ENCODE peak calls at places on chromosomes 16 and 17, in seven cellular contexts. One of them, this sample, is unnamed.

GRCh38 chr16:72996291-72997062 is 51.5 kb downstream of the ZFHX3 start:
- DNase-seq in esophagus squamous epithelium: no peak
- DNase-seq in AG04450: no peak
- DNase-seq in epithelial cell of esophagus: peak
- DNase-seq in upper lobe of left lung: no peak
- DNase-seq in breast epithelium: no peak
- DNase-seq in H1: no peak
- DNase-seq in this sample: no peak

GRCh38 chr17:1000597-1001490 is 3.9 kb downstream of the TIMM22 start:
- DNase-seq in esophagus squamous epithelium: no peak
- DNase-seq in AG04450: no peak
- DNase-seq in epithelial cell of esophagus: peak
- DNase-seq in upper lobe of left lung: no peak
- DNase-seq in breast epithelium: peak
- DNase-seq in H1: no peak
- DNase-seq in this sample: peak

GRCh38 chr17:59513934-59514841 is 51.2 kb upstream of the DHX40 start:
- DNase-seq in esophagus squamous epithelium: no peak
- DNase-seq in AG04450: peak
- DNase-seq in epithelial cell of esophagus: peak
- DNase-seq in upper lobe of left lung: no peak
- DNase-seq in breast epithelium: peak
- DNase-seq in H1: no peak
- DNase-seq in this sample: peak

GRCh38 chr17:74852237-74853047 is 7.2 kb downstream of the GRIN2C start:
- DNase-seq in esophagus squamous epithelium: no peak
- DNase-seq in AG04450: no peak
- DNase-seq in epithelial cell of esophagus: peak
- DNase-seq in upper lobe of left lung: peak
- DNase-seq in breast epithelium: no peak
- DNase-seq in H1: peak
- DNase-seq in this sample: no peak

GRCh38 chr17:34382586-34383224 is 19.7 kb upstream of the CCL1 start:
- DNase-seq in esophagus squamous epithelium: no peak
- DNase-seq in AG04450: no peak
- DNase-seq in epithelial cell of esophagus: no peak
- DNase-seq in upper lobe of left lung: peak
- DNase-seq in breast epithelium: no peak
- DNase-seq in H1: no peak
- DNase-seq in this sample: no peak

GRCh38 chr17:79581306-79581932 is 29.4 kb downstream of the RBFOX3 start:
- DNase-seq in esophagus squamous epithelium: no peak
- DNase-seq in AG04450: no peak
- DNase-seq in epithelial cell of esophagus: no peak
- DNase-seq in upper lobe of left lung: no peak
- DNase-seq in breast epithelium: no peak
- DNase-seq in H1: no peak
- DNase-seq in this sample: no peak

GRCh38 chr17:26782153-26782552 is 511.8 kb upstream of the WSB1 start:
- DNase-seq in esophagus squamous epithelium: no peak
- DNase-seq in AG04450: no peak
- DNase-seq in epithelial cell of esophagus: no peak
- DNase-seq in upper lobe of left lung: no peak
- DNase-seq in breast epithelium: no peak
- DNase-seq in H1: no peak
- DNase-seq in this sample: no peak

GRCh38 chr17:81329279-81329926 is 34.3 kb upstream of the SLC38A10 start:
- DNase-seq in esophagus squamous epithelium: peak
- DNase-seq in AG04450: peak
- DNase-seq in epithelial cell of esophagus: peak
- DNase-seq in upper lobe of left lung: peak
- DNase-seq in breast epithelium: peak
- DNase-seq in H1: no peak
- DNase-seq in this sample: peak

GRCh38 chr16:46746821-46747776 is 1.0 kb downstream of the MYLK3 start:
- DNase-seq in esophagus squamous epithelium: no peak
- DNase-seq in AG04450: no peak
- DNase-seq in epithelial cell of esophagus: no peak
- DNase-seq in upper lobe of left lung: no peak
- DNase-seq in breast epithelium: no peak
- DNase-seq in H1: no peak
- DNase-seq in this sample: no peak

GRCh38 chr17:21280081-21280518 is 4.4 kb upstream of the MAP2K3 start:
- DNase-seq in esophagus squamous epithelium: peak
- DNase-seq in AG04450: peak
- DNase-seq in epithelial cell of esophagus: peak
- DNase-seq in upper lobe of left lung: peak
- DNase-seq in breast epithelium: peak
- DNase-seq in H1: no peak
- DNase-seq in this sample: peak

GRCh38 chr16:19771796-19772195 is 53.7 kb downstream of the IQCK start:
- DNase-seq in esophagus squamous epithelium: no peak
- DNase-seq in AG04450: no peak
- DNase-seq in epithelial cell of esophagus: no peak
- DNase-seq in upper lobe of left lung: no peak
- DNase-seq in breast epithelium: no peak
- DNase-seq in H1: no peak
- DNase-seq in this sample: no peak

GRCh38 chr17:55561316-55561972 is 50.2 kb upstream of the SMIM36 start:
- DNase-seq in esophagus squamous epithelium: no peak
- DNase-seq in AG04450: no peak
- DNase-seq in epithelial cell of esophagus: no peak
- DNase-seq in upper lobe of left lung: peak
- DNase-seq in breast epithelium: no peak
- DNase-seq in H1: no peak
- DNase-seq in this sample: no peak

GRCh38 chr17:80071116-80071980 is 30.0 kb upstream of the GAA start:
- DNase-seq in esophagus squamous epithelium: no peak
- DNase-seq in AG04450: no peak
- DNase-seq in epithelial cell of esophagus: no peak
- DNase-seq in upper lobe of left lung: no peak
- DNase-seq in breast epithelium: peak
- DNase-seq in H1: no peak
- DNase-seq in this sample: peak

GRCh38 chr17:78322858-78323455 is 36.9 kb downstream of the SOCS3 start:
- DNase-seq in esophagus squamous epithelium: no peak
- DNase-seq in AG04450: no peak
- DNase-seq in epithelial cell of esophagus: no peak
- DNase-seq in upper lobe of left lung: peak
- DNase-seq in breast epithelium: no peak
- DNase-seq in H1: no peak
- DNase-seq in this sample: no peak

GRCh38 chr17:41615454-41615853 is 2.9 kb upstream of the KRT16 start:
- DNase-seq in esophagus squamous epithelium: no peak
- DNase-seq in AG04450: no peak
- DNase-seq in epithelial cell of esophagus: peak
- DNase-seq in upper lobe of left lung: no peak
- DNase-seq in breast epithelium: peak
- DNase-seq in H1: peak
- DNase-seq in this sample: no peak

GRCh38 chr16:69077251-69077650 is 28.2 kb upstream of the HAS3 start:
- DNase-seq in esophagus squamous epithelium: no peak
- DNase-seq in AG04450: no peak
- DNase-seq in epithelial cell of esophagus: peak
- DNase-seq in upper lobe of left lung: no peak
- DNase-seq in breast epithelium: no peak
- DNase-seq in H1: no peak
- DNase-seq in this sample: peak

GRCh38 chr17:2911035-2911754 is 115.0 kb downstream of the RAP1GAP2 start:
- DNase-seq in esophagus squamous epithelium: no peak
- DNase-seq in AG04450: no peak
- DNase-seq in epithelial cell of esophagus: no peak
- DNase-seq in upper lobe of left lung: no peak
- DNase-seq in breast epithelium: no peak
- DNase-seq in H1: no peak
- DNase-seq in this sample: no peak

GRCh38 chr17:31449746-31450145 is 58.3 kb downstream of the RAB11FIP4 start:
- DNase-seq in esophagus squamous epithelium: no peak
- DNase-seq in AG04450: no peak
- DNase-seq in epithelial cell of esophagus: no peak
- DNase-seq in upper lobe of left lung: no peak
- DNase-seq in breast epithelium: no peak
- DNase-seq in H1: no peak
- DNase-seq in this sample: no peak

GRCh38 chr17:31448467-31449077 is 57.1 kb downstream of the RAB11FIP4 start:
- DNase-seq in esophagus squamous epithelium: no peak
- DNase-seq in AG04450: peak
- DNase-seq in epithelial cell of esophagus: no peak
- DNase-seq in upper lobe of left lung: no peak
- DNase-seq in breast epithelium: no peak
- DNase-seq in H1: no peak
- DNase-seq in this sample: peak

GRCh38 chr17:31453896-31454295 is 62.4 kb downstream of the RAB11FIP4 start:
- DNase-seq in esophagus squamous epithelium: no peak
- DNase-seq in AG04450: no peak
- DNase-seq in epithelial cell of esophagus: no peak
- DNase-seq in upper lobe of left lung: no peak
- DNase-seq in breast epithelium: no peak
- DNase-seq in H1: no peak
- DNase-seq in this sample: no peak

GRCh38 chr17:31452561-31453110 is 61.2 kb downstream of the RAB11FIP4 start:
- DNase-seq in esophagus squamous epithelium: no peak
- DNase-seq in AG04450: no peak
- DNase-seq in epithelial cell of esophagus: no peak
- DNase-seq in upper lobe of left lung: no peak
- DNase-seq in breast epithelium: no peak
- DNase-seq in H1: no peak
- DNase-seq in this sample: no peak

DNA sequence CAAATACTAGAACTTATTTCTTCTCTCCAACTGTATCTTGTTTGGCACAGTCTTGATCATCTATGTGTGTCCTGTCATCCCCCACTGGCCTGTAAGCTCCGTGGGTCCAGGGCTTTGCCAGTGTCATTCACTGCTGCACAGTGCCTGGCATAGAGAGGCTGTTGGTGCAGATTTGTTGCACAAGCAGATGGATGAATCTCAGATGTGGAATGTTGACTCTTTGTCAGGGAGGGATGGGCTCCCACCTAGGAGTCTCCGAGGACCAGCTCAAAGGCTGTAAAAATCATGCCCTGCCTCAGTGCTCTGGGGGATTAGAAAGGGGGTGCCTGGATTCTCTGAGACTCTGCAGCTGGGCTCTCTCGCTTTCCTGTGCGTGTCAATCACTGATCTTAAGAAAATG is 60.6 kb downstream of the RAB11FIP4 start:
- DNase-seq in esophagus squamous epithelium: no peak
- DNase-seq in AG04450: no peak
- DNase-seq in epithelial cell of esophagus: peak
- DNase-seq in upper lobe of left lung: no peak
- DNase-seq in breast epithelium: no peak
- DNase-seq in H1: no peak
- DNase-seq in this sample: no peak
- TF ChIP-seq CTCF in esophagus squamous epithelium: no peak
- TF ChIP-seq CTCF in AG04450: no peak
- TF ChIP-seq CTCF in epithelial cell of esophagus: no peak
- TF ChIP-seq CTCF in upper lobe of left lung: no peak
- TF ChIP-seq CTCF in breast epithelium: no peak
- TF ChIP-seq CTCF in H1: no peak
- TF ChIP-seq CTCF in this sample: no peak

DNA sequence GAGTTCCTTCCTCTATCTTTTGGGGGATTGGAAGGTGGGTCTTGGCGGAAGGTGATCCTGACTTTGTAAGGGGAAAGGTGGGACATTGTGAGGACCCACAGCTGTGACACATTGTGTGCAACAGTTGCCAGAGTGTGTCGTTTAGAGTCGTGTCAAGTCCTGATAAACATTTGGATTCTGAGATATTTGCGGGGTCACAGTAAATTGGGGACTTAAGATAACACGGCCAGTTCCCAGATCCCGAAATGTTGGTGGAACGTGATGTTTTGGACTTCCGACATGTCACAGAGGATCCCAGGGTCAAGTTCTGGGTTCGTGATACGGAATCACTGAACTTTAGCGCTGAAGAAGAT is 648 bp downstream of the ATAD5 start:
- DNase-seq in esophagus squamous epithelium: no peak
- DNase-seq in AG04450: no peak
- DNase-seq in epithelial cell of esophagus: no peak
- DNase-seq in upper lobe of left lung: no peak
- DNase-seq in breast epithelium: no peak
- DNase-seq in H1: no peak
- DNase-seq in this sample: no peak
- H3K4me3 ChIP-seq in esophagus squamous epithelium: peak
- H3K4me3 ChIP-seq in AG04450: peak
- H3K4me3 ChIP-seq in epithelial cell of esophagus: peak
- H3K4me3 ChIP-seq in upper lobe of left lung: peak
- H3K4me3 ChIP-seq in breast epithelium: peak
- H3K4me3 ChIP-seq in H1: peak
- H3K4me3 ChIP-seq in this sample: peak

GRCh38 chr17:13694934-13695333 is 93.2 kb upstream of the HS3ST3A1 start:
- DNase-seq in esophagus squamous epithelium: no peak
- DNase-seq in AG04450: no peak
- DNase-seq in epithelial cell of esophagus: no peak
- DNase-seq in upper lobe of left lung: no peak
- DNase-seq in breast epithelium: no peak
- DNase-seq in H1: no peak
- DNase-seq in this sample: no peak

GRCh38 chr17:13702266-13702665 is 100.5 kb upstream of the HS3ST3A1 start:
- DNase-seq in esophagus squamous epithelium: no peak
- DNase-seq in AG04450: peak
- DNase-seq in epithelial cell of esophagus: no peak
- DNase-seq in upper lobe of left lung: no peak
- DNase-seq in breast epithelium: no peak
- DNase-seq in H1: no peak
- DNase-seq in this sample: peak

GRCh38 chr17:13704333-13704732 is 102.6 kb upstream of the HS3ST3A1 start:
- DNase-seq in esophagus squamous epithelium: no peak
- DNase-seq in AG04450: no peak
- DNase-seq in epithelial cell of esophagus: no peak
- DNase-seq in upper lobe of left lung: no peak
- DNase-seq in breast epithelium: no peak
- DNase-seq in H1: no peak
- DNase-seq in this sample: peak

GRCh38 chr17:13699261-13699660 is 97.5 kb upstream of the HS3ST3A1 start:
- DNase-seq in esophagus squamous epithelium: no peak
- DNase-seq in AG04450: no peak
- DNase-seq in epithelial cell of esophagus: no peak
- DNase-seq in upper lobe of left lung: no peak
- DNase-seq in breast epithelium: no peak
- DNase-seq in H1: no peak
- DNase-seq in this sample: no peak

DNA sequence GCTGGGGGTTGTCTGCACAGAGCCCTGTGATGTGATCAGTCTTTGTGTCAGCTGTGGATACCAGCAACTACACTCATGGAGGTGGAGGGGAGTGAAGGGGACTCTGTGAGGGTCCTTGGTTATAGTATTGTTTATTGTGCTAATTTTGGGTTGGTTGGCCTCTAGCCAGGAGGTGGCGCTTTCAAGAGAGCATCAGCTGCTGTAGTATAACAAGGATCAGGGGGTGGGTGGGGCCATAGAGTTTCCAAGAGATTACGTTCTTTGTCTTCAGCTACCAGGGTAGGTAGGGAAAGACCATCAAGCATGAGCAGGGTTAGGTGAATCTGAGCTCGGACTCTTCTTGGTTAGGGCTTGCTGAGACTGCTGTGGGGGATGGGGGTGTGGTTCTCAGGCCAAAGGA is 97.1 kb upstream of the HS3ST3A1 start:
- DNase-seq in esophagus squamous epithelium: no peak
- DNase-seq in AG04450: no peak
- DNase-seq in epithelial cell of esophagus: no peak
- DNase-seq in upper lobe of left lung: no peak
- DNase-seq in breast epithelium: no peak
- DNase-seq in H1: no peak
- DNase-seq in this sample: no peak
- TF ChIP-seq CTCF in esophagus squamous epithelium: no peak
- TF ChIP-seq CTCF in AG04450: no peak
- TF ChIP-seq CTCF in epithelial cell of esophagus: no peak
- TF ChIP-seq CTCF in upper lobe of left lung: no peak
- TF ChIP-seq CTCF in breast epithelium: no peak
- TF ChIP-seq CTCF in H1: peak
- TF ChIP-seq CTCF in this sample: no peak

GRCh38 chr17:43402078-43402477 is 3.3 kb downstream of the ARL4D start:
- DNase-seq in esophagus squamous epithelium: no peak
- DNase-seq in AG04450: no peak
- DNase-seq in epithelial cell of esophagus: no peak
- DNase-seq in upper lobe of left lung: no peak
- DNase-seq in breast epithelium: no peak
- DNase-seq in H1: no peak
- DNase-seq in this sample: no peak
- H3K4me3 ChIP-seq in esophagus squamous epithelium: peak
- H3K4me3 ChIP-seq in AG04450: no peak
- H3K4me3 ChIP-seq in epithelial cell of esophagus: peak
- H3K4me3 ChIP-seq in upper lobe of left lung: no peak
- H3K4me3 ChIP-seq in breast epithelium: no peak
- H3K4me3 ChIP-seq in H1: no peak
- H3K4me3 ChIP-seq in this sample: no peak

This sample was measured in astrocyte of the spinal cord.